ENCODE peak calls at places on chromosomes 13 and 19, in five cellular contexts. H is GM23338, T is Panc1, P is K562, Y is HepG2. C is an unnamed sample.

GRCh38 chr19:41945135-41945766 is 13.9 kb downstream of the RABAC1 start:
- DNase-seq in H (no peak), T (no peak), P (no peak), Y (no peak), C (no peak)

GRCh38 chr13:96817336-96817941 is 176.8 kb downstream of the OXGR1 start:
- DNase-seq in H (peak; percentile 73), T (no peak), P (peak; percentile 3), Y (peak; percentile 6), C (no peak)

GRCh38 chr19:15238639-15239155 is 6.4 kb upstream of the EPHX3 start:
- DNase-seq in H (peak; percentile 57), T (no peak), P (no peak), Y (no peak), C (no peak)

GRCh38 chr13:97211986-97212385 is 10.1 kb upstream of the MBNL2 start:
- DNase-seq in H (no peak), T (no peak), P (no peak), Y (no peak), C (no peak)

GRCh38 chr19:16462757-16463250 is 9.0 kb downstream of the EPS15L1 start:
- DNase-seq in H (no peak), T (peak; percentile 17), P (no peak), Y (no peak), C (no peak)

GRCh38 chr13:77306458-77306857 is 20.4 kb downstream of the MYCBP2 start:
- DNase-seq in H (no peak), T (no peak), P (no peak), Y (no peak), C (no peak)

GRCh38 chr19:38190061-38190460 is 34.0 kb downstream of the DPF1 start:
- DNase-seq in H (no peak), T (no peak), P (no peak), Y (no peak), C (no peak)

GRCh38 chr13:112142401-112142930 is 75.5 kb downstream of the SOX1 start:
- DNase-seq in H (no peak), T (no peak), P (no peak), Y (no peak), C (no peak)

GRCh38 chr13:45662122-45662521 is 40.0 kb upstream of the CBY2 start:
- DNase-seq in H (no peak), T (no peak), P (no peak), Y (no peak), C (no peak)

GRCh38 chr13:31945202-31945978 is 86.2 kb upstream of the FRY start:
- DNase-seq in H (peak; percentile 66), T (no peak), P (peak; percentile 5), Y (no peak), C (peak; percentile 74)

GRCh38 chr19:2226051-2226839 is 9.9 kb downstream of the PLEKHJ1 start:
- DNase-seq in H (no peak), T (no peak), P (no peak), Y (no peak), C (no peak)

GRCh38 chr19:52673014-52673413 is 34.9 kb upstream of the ZNF83 start:
- DNase-seq in H (no peak), T (no peak), P (no peak), Y (no peak), C (no peak)

GRCh38 chr19:36054733-36055686 is at the start of gene WDR62:
- DNase-seq in H (peak; percentile 96), T (no peak), P (peak; percentile 95), Y (peak; percentile 85), C (peak; percentile 80)

GRCh38 chr13:40178130-40178529 is 488.3 kb downstream of the FOXO1 start:
- DNase-seq in H (no peak), T (no peak), P (no peak), Y (no peak), C (no peak)

GRCh38 chr19:28242317-28242927 is 970.5 kb downstream of the UQCRFS1 start:
- DNase-seq in H (peak; percentile 83), T (no peak), P (peak; percentile 61), Y (no peak), C (peak; percentile 10)

GRCh38 chr13:44259045-44260042 is 114.3 kb upstream of the SERP2 start:
- DNase-seq in H (no peak), T (no peak), P (peak; percentile 70), Y (no peak), C (peak; percentile 66)

GRCh38 chr13:107450426-107450825 is 764.9 kb downstream of the LIG4 start:
- DNase-seq in H (no peak), T (no peak), P (no peak), Y (no peak), C (no peak)

GRCh38 chr13:44004881-44005280 is 125.2 kb downstream of the LACC1 start:
- DNase-seq in H (no peak), T (no peak), P (no peak), Y (no peak), C (no peak)

GRCh38 chr13:20828540-20829364 is 55.0 kb upstream of the EEF1AKMT1 start:
- DNase-seq in H (peak; percentile 87), T (no peak), P (peak; percentile 47), Y (peak; percentile 38), C (no peak)

GRCh38 chr19:43776285-43776684 is 4.5 kb downstream of the KCNN4 start:
- DNase-seq in H (no peak), T (no peak), P (peak; percentile 69), Y (no peak), C (no peak)

GRCh38 chr13:111346281-111346680 is 25.8 kb downstream of the TEX29 start:
- DNase-seq in H (no peak), T (no peak), P (no peak), Y (no peak), C (no peak)

GRCh38 chr13:110138009-110138699 is 168.8 kb downstream of the COL4A1 start:
- DNase-seq in H (peak; percentile 80), T (no peak), P (peak; percentile 52), Y (peak; percentile 8), C (peak; percentile 82)

GRCh38 chr19:15266683-15267082 is 34.4 kb upstream of the EPHX3 start:
- DNase-seq in H (no peak), T (no peak), P (no peak), Y (no peak), C (no peak)

GRCh38 chr19:2575734-2576481 is 100.0 kb downstream of the GADD45B start:
- DNase-seq in H (no peak), T (no peak), P (no peak), Y (peak; percentile 79), C (no peak)

GRCh38 chr19:36136975-36137686 is 2.7 kb upstream of the CAPNS1 start:
- DNase-seq in H (no peak), T (peak; percentile 59), P (no peak), Y (no peak), C (no peak)

GRCh38 chr19:47476438-47476972 is 4.8 kb upstream of the SLC8A2 start:
- DNase-seq in H (no peak), T (no peak), P (no peak), Y (no peak), C (no peak)

GRCh38 chr19:56504581-56504980 is 3.1 kb upstream of the ZNF471 start:
- DNase-seq in H (no peak), T (no peak), P (no peak), Y (no peak), C (no peak)

GRCh38 chr13:42894765-42895181 is 97.3 kb downstream of the EPSTI1 start:
- DNase-seq in H (no peak), T (no peak), P (no peak), Y (no peak), C (no peak)

GRCh38 chr19:17488593-17489391 is 18.5 kb downstream of the SLC27A1 start:
- DNase-seq in H (peak; percentile 99), T (no peak), P (peak; percentile 95), Y (peak; percentile 88), C (no peak)

GRCh38 chr13:48220592-48221300 is 12.3 kb upstream of the ITM2B start:
- DNase-seq in H (no peak), T (no peak), P (no peak), Y (no peak), C (peak; percentile 24)
- H3K4me3 ChIP-seq in H (no peak overlapping the region), T (no peak overlapping the region), P (no peak overlapping the region), Y (peak overlapping the region; percentile 31), C (no peak overlapping the region)

GRCh38 chr13:74555291-74556001 is 421.2 kb upstream of the KLF12 start:
- DNase-seq in H (no peak), T (no peak), P (no peak), Y (no peak), C (no peak)

GRCh38 chr13:74554581-74555290 is 420.5 kb upstream of the KLF12 start:
- DNase-seq in H (no peak), T (no peak), P (no peak), Y (no peak), C (no peak)

DNA sequence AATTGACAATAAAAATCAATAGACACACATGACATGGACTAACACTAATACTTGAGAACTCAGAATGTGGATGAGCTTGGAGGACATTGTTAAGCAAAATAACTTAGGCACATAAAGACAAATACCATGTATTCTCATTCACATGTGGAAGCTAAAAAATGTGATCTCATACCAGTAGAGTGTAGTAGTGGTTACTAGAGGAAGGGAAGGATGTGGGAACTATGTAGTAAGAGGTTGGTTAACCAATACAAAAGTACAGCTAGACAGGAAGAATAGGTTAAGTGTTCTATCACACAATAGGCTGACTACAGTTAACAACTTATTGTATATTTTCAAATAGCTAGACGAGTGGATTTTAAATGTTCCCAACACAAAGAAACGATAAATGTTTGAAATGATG is 415.8 kb upstream of the KLF12 start:
- DNase-seq in H (peak; percentile 53), T (no peak), P (no peak), Y (no peak), C (peak; percentile 1)
- TF ChIP-seq REST in H (no peak), T (no peak), P (no peak), Y (no peak), C (no peak)

DNA sequence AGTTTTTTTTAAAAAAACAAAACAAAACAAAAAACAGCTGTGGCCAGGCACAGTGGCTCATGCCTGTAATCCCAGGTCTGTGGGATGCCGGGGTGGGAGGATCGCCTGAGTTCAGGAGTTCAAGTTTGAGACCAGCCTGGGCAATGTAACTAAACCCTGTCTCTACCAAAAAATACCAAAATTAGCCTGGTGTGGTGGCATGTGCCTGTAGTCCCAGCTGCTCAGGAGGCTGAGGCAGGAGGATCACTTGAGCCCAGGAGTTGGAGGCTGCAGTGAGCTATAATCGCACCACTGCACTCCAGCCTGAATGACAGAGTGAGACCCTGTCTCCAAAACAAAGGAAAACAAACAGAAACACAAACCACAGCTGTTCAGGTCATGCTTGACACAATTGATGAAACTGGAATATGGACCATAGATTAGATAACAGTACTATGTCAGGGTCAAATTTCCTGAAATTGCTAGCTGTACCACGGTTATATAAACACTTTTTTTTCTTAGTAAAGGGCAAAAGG is 6.9 kb upstream of the ANGPTL4 start:
- DNase-seq in H (no peak), T (no peak), P (no peak), Y (peak; percentile 93), C (no peak)
- TF ChIP-seq POLR2AphosphoS5 in H (no peak), T (no peak), P (no peak), Y (no peak), C (no peak)

GRCh38 chr13:50116430-50116973 is 101.3 kb downstream of the KCNRG start:
- DNase-seq in H (no peak), T (no peak), P (no peak), Y (no peak), C (no peak)
- H3K4me3 ChIP-seq in H (no peak overlapping the region), T (no peak overlapping the region), P (no peak overlapping the region), Y (no peak overlapping the region), C (no peak overlapping the region)

C was measured in HL-60.